ENCODE peak calls at places on chromosome 5, in nine cellular contexts. T is amniotic stem cell; E is GM20000; X is NCI-H1105 treated with DMSO at 0.1 percent for 48 hours; J is activated T-cell treated with anti-CD3 and anti-CD28 coated beads, Interleukin-2, amount 50 U/mL, for 1 hour; U is posterior vena cava; W is activated naive CD4-positive, alpha-beta T cell treated with anti-CD3 and anti-CD28 coated beads, Interleukin-2, amount 50 U/mL, for 16 hours; N is NCI-H526; Z is stimulated activated CD8-positive, alpha-beta memory T cell treated with anti-CD3 and anti-CD28 coated beads, Interleukin-2, amount 100 ng/mL, for 48 hours. A is an unnamed sample.

GRCh38 chr5:173293817-173294672 is 34.2 kb downstream of the STC2 start:
- DNase-seq in Z (peak), U (peak), J (peak), W (peak), T (peak), N (peak), X (peak), E (peak), A (peak)

GRCh38 chr5:180491496-180491895 is 2.7 kb upstream of the CNOT6 start:
- DNase-seq in T (no peak), U (no peak), Z (no peak), J (no peak), E (no peak), N (no peak), X (no peak), W (no peak), A (peak)

GRCh38 chr5:77893225-77893860 is 117.2 kb upstream of the TBCA start:
- DNase-seq in U (peak), Z (peak), T (peak), W (no peak), X (no peak), J (no peak), N (no peak), E (no peak), A (peak)

GRCh38 chr5:78050888-78051287 is 243.6 kb downstream of the AP3B1 start:
- DNase-seq in X (no peak), Z (no peak), E (no peak), N (peak), U (no peak), W (no peak), J (no peak), T (no peak), A (no peak)

GRCh38 chr5:6632324-6632930 is 417 bp downstream of the NSUN2 start:
- DNase-seq in N (no peak), W (no peak), T (no peak), E (no peak), X (no peak), Z (no peak), J (no peak), U (no peak), A (peak)

GRCh38 chr5:7991125-7991821 is 122.3 kb downstream of the MTRR start:
- DNase-seq in Z (no peak), T (no peak), X (no peak), N (peak), J (no peak), W (no peak), E (no peak), U (no peak), A (peak)

GRCh38 chr5:35319231-35320002 is 89.1 kb upstream of the PRLR start:
- DNase-seq in T (no peak), E (peak), U (peak), Z (peak), J (no peak), W (peak), X (no peak), N (no peak), A (no peak)

GRCh38 chr5:68192679-68193060 is 22.9 kb upstream of the PIK3R1 start:
- DNase-seq in N (no peak), X (no peak), E (no peak), U (no peak), Z (no peak), W (no peak), J (no peak), T (no peak), A (no peak)

GRCh38 chr5:146291421-146292074 is 47.1 kb upstream of the POU4F3 start:
- DNase-seq in T (peak), U (no peak), Z (no peak), W (no peak), X (peak), N (peak), E (peak), J (no peak), A (peak)

GRCh38 chr5:2563046-2563445 is 188.4 kb downstream of the IRX2 start:
- DNase-seq in J (no peak), U (no peak), E (no peak), T (no peak), W (no peak), X (no peak), N (no peak), Z (no peak), A (peak)

GRCh38 chr5:69315972-69316371 is 16.6 kb downstream of the CCDC125 start:
- DNase-seq in X (no peak), Z (no peak), E (no peak), J (no peak), U (no peak), W (no peak), T (no peak), N (no peak), A (no peak)

GRCh38 chr5:96243862-96244261 is 189.2 kb downstream of the PCSK1 start:
- DNase-seq in N (no peak), X (no peak), T (no peak), E (no peak), W (no peak), Z (no peak), U (no peak), J (no peak), A (no peak)

GRCh38 chr5:16740476-16740875 is 123.7 kb upstream of the RETREG1 start:
- DNase-seq in T (no peak), Z (no peak), X (no peak), E (no peak), W (no peak), J (no peak), U (no peak), N (no peak), A (no peak)

GRCh38 chr5:56102885-56103284 is 108.1 kb upstream of the IL6ST start:
- DNase-seq in N (no peak), W (no peak), E (no peak), Z (no peak), T (no peak), X (no peak), J (no peak), U (no peak), A (no peak)

GRCh38 chr5:133149333-133149732 is 97.5 kb downstream of the HSPA4 start:
- DNase-seq in E (no peak), W (no peak), Z (no peak), U (no peak), T (no peak), N (peak), J (no peak), X (no peak), A (no peak)

GRCh38 chr5:168753691-168754254 is 174.6 kb upstream of the PANK3 start:
- DNase-seq in N (no peak), J (no peak), T (no peak), U (no peak), Z (no peak), E (no peak), W (no peak), X (no peak), A (no peak)

GRCh38 chr5:5799229-5799628 is 376.8 kb downstream of the ICE1 start:
- DNase-seq in J (no peak), X (no peak), E (no peak), N (no peak), U (no peak), Z (no peak), T (no peak), W (no peak), A (no peak)

GRCh38 chr5:36683821-36684434 is 77.5 kb downstream of the SLC1A3 start:
- DNase-seq in W (no peak), J (no peak), Z (no peak), T (no peak), E (no peak), U (no peak), X (no peak), N (no peak), A (no peak)

GRCh38 chr5:108818613-108819272 is 71.0 kb downstream of the FER start:
- DNase-seq in J (no peak), N (no peak), W (no peak), E (peak), U (no peak), Z (no peak), X (no peak), T (peak), A (no peak)

GRCh38 chr5:14270212-14270702 is 127.1 kb downstream of the TRIO start:
- DNase-seq in N (peak), X (peak), J (no peak), E (peak), T (peak), Z (no peak), U (no peak), W (no peak), A (peak)

GRCh38 chr5:171363846-171364245 is 23.8 kb upstream of the NPM1 start:
- DNase-seq in W (no peak), J (no peak), X (no peak), E (no peak), U (no peak), Z (no peak), T (no peak), N (no peak), A (peak)

GRCh38 chr5:3329427-3329826 is 266.2 kb upstream of the IRX1 start:
- DNase-seq in X (no peak), E (no peak), T (no peak), W (no peak), U (no peak), J (no peak), Z (no peak), N (no peak), A (no peak)

GRCh38 chr5:67021522-67022316 is 174.9 kb downstream of the CD180 start:
- DNase-seq in W (no peak), T (no peak), E (no peak), N (no peak), Z (no peak), U (no peak), J (no peak), X (no peak), A (no peak)

GRCh38 chr5:159458217-159458711 is 128.0 kb upstream of the IL12B start:
- DNase-seq in E (peak), T (no peak), N (no peak), Z (peak), X (no peak), U (no peak), J (no peak), W (peak), A (no peak)

GRCh38 chr5:26482817-26483375 is 555.5 kb downstream of the CDH9 start:
- DNase-seq in U (no peak), X (peak), E (peak), J (no peak), T (no peak), N (peak), W (no peak), Z (no peak), A (peak)

GRCh38 chr5:14917719-14918118 is 46.1 kb upstream of the ANKH start:
- DNase-seq in U (no peak), J (no peak), N (no peak), X (no peak), E (no peak), T (no peak), W (no peak), Z (no peak), A (no peak)

GRCh38 chr5:57414857-57415256 is 67.8 kb downstream of the ACTBL2 start:
- DNase-seq in E (no peak), X (no peak), U (no peak), T (no peak), N (no peak), Z (no peak), W (no peak), J (no peak), A (no peak)

GRCh38 chr5:41641621-41642020 is 131.2 kb upstream of the PLCXD3 start:
- DNase-seq in W (no peak), X (no peak), J (no peak), T (no peak), U (no peak), N (no peak), Z (no peak), E (no peak), A (peak)

GRCh38 chr5:114101153-114101552 is 260.7 kb upstream of the KCNN2 start:
- DNase-seq in U (no peak), N (peak), J (no peak), Z (no peak), E (peak), X (peak), W (no peak), T (peak), A (peak)

GRCh38 chr5:97297063-97297715 is 114.1 kb upstream of the RIOK2 start:
- DNase-seq in T (no peak), E (peak), U (no peak), W (no peak), J (no peak), Z (no peak), N (peak), X (peak), A (peak)

GRCh38 chr5:923473-923873 is 30.8 kb downstream of the TRIP13 start:
- DNase-seq in T (peak), X (peak), J (peak), U (peak), N (peak), W (peak), Z (peak), E (peak), A (peak)

GRCh38 chr5:43623048-43623447 is 20.1 kb downstream of the NNT start:
- DNase-seq in T (no peak), E (no peak), W (no peak), X (no peak), N (no peak), J (no peak), U (no peak), Z (no peak), A (no peak)

GRCh38 chr5:53130206-53130605 is 20.6 kb upstream of the MOCS2 start:
- DNase-seq in Z (no peak), T (no peak), U (no peak), W (no peak), N (no peak), X (no peak), J (no peak), E (no peak), A (no peak)

GRCh38 chr5:175444905-175445456 is 999 bp upstream of the DRD1 start:
- DNase-seq in J (no peak), Z (no peak), W (no peak), E (peak), N (no peak), T (no peak), U (no peak), X (no peak), A (no peak)

GRCh38 chr5:72387985-72388384 is 67.8 kb downstream of the PTCD2 start:
- DNase-seq in X (no peak), T (peak), E (no peak), J (no peak), Z (no peak), W (no peak), N (no peak), U (no peak), A (peak)

GRCh38 chr5:160843240-160843639 is 8.8 kb downstream of the ATP10B start:
- DNase-seq in T (no peak), U (no peak), W (no peak), Z (no peak), E (peak), N (no peak), J (no peak), X (peak), A (peak)